ENCODE peak calls at places on chromosomes 12 and 14, in six cellular contexts. U, F, R, G, I and L are unnamed samples.
A peak's percentile ranks its signal among the peaks of the same experiment; 100 is the strongest.

GRCh38 chr14:60686865-60687264 is 37.3 kb downstream of the SIX4 start:
- DNase-seq in U (no peak), F (no peak), R (no peak), G (peak; percentile 78), I (no peak), L (no peak)

GRCh38 chr12:49301759-49302158 is 6.8 kb downstream of the PRPH start:
- DNase-seq in U (no peak), F (no peak), R (peak; percentile 19), G (no peak), I (no peak), L (no peak)

GRCh38 chr12:14567311-14568195 is at the start of gene PLBD1:
- DNase-seq in U (no peak), F (no peak), R (peak; percentile 54), G (peak; percentile 50), I (peak; percentile 50), L (no peak)

GRCh38 chr14:69315302-69315701 is 55.3 kb downstream of the GALNT16 start:
- DNase-seq in U (no peak), F (no peak), R (no peak), G (peak; percentile 16), I (no peak), L (no peak)

GRCh38 chr14:28768549-28768870 is 1.9 kb downstream of the FOXG1 start:
- DNase-seq in U (no peak), F (no peak), R (no peak), G (no peak), I (no peak), L (no peak)

GRCh38 chr14:89432226-89432625 is 15.2 kb upstream of the FOXN3 start:
- DNase-seq in U (no peak), F (no peak), R (no peak), G (peak; percentile 68), I (no peak), L (peak; percentile 64)

GRCh38 chr12:100672075-100672592 is 98.7 kb downstream of the GAS2L3 start:
- DNase-seq in U (no peak), F (no peak), R (peak; percentile 47), G (peak; percentile 20), I (no peak), L (peak; percentile 82)

GRCh38 chr14:98210045-98210678 is 1061.8 kb downstream of the BCL11B start:
- DNase-seq in U (no peak), F (no peak), R (no peak), G (no peak), I (no peak), L (no peak)

GRCh38 chr12:122961551-122962329 is 4.5 kb downstream of the ABCB9 start:
- DNase-seq in U (no peak), F (no peak), R (no peak), G (peak; percentile 38), I (no peak), L (no peak)